ENCODE peak calls at places on chromosome 20, in six cellular contexts. U is GM19239, C is H1, S is EH, F is H9, O is AG20443. B is an unnamed sample.

GRCh38 chr20:34515484-34516037 is 661 bp upstream of the DYNLRB1 start:
- DNase-seq in S (peak), F (peak), C (peak), O (peak), U (peak), B (peak)

GRCh38 chr20:59242714-59243626 is 57.4 kb upstream of the EDN3 start:
- DNase-seq in U (no peak), C (no peak), S (no peak), O (no peak), F (no peak), B (peak)

GRCh38 chr20:63268671-63269439 is 3.8 kb upstream of the ARFGAP1 start:
- DNase-seq in O (no peak), S (no peak), F (no peak), C (no peak), U (no peak), B (no peak)

GRCh38 chr20:1900321-1900791 is 5.1 kb downstream of the SIRPA start:
- DNase-seq in S (peak), O (peak), F (peak), U (no peak), C (peak), B (no peak)

GRCh38 chr20:32536861-32537656 is 48.1 kb downstream of the NOL4L start:
- DNase-seq in U (no peak), S (no peak), C (no peak), O (no peak), F (no peak), B (peak)

GRCh38 chr20:46174469-46175126 is 56.5 kb downstream of the CD40 start:
- DNase-seq in S (peak), C (peak), U (peak), F (peak), O (peak), B (peak)

GRCh38 chr20:50398471-50399002 is 111.6 kb upstream of the PTPN1 start:
- DNase-seq in F (no peak), O (no peak), S (no peak), C (no peak), U (no peak), B (no peak)

GRCh38 chr20:35698298-35699126 is 640 bp downstream of the NFS1 start:
- DNase-seq in U (no peak), O (peak), C (peak), S (peak), F (no peak), B (no peak)

GRCh38 chr20:20614391-20614790 is 98.1 kb downstream of the RALGAPA2 start:
- DNase-seq in O (no peak), C (no peak), U (no peak), S (peak), F (no peak), B (no peak)

GRCh38 chr20:59063358-59064213 is 21.0 kb upstream of the PRELID3B start:
- DNase-seq in C (no peak), O (peak), F (no peak), S (peak), U (no peak), B (no peak)

B was measured in stimulated activated naive CD4-positive, alpha-beta T cell treated with Interleukin-2 at 50 U/mL for 16 hours.